ENCODE peak calls at places on chromosomes 7 and 10, in four cellular contexts. One of them, this sample, is unnamed.

GRCh38 chr10:20237091-20237570 is 420.9 kb downstream of the PLXDC2 start:
- DNase-seq in tibial artery: no peak
- DNase-seq in astrocyte of the cerebellum: no peak
- DNase-seq in Calu3: no peak
- DNase-seq in this sample: no peak

GRCh38 chr10:78566216-78567135 is 502.3 kb upstream of the ZMIZ1 start:
- DNase-seq in tibial artery: no peak
- DNase-seq in astrocyte of the cerebellum: no peak
- DNase-seq in Calu3: no peak
- DNase-seq in this sample: no peak

GRCh38 chr10:78381072-78381471 is 347.4 kb downstream of the RPS24 start:
- DNase-seq in tibial artery: no peak
- DNase-seq in astrocyte of the cerebellum: no peak
- DNase-seq in Calu3: no peak
- DNase-seq in this sample: no peak

GRCh38 chr10:29849434-29849833 is 210.0 kb downstream of the JCAD start:
- DNase-seq in tibial artery: no peak
- DNase-seq in astrocyte of the cerebellum: peak; percentile 84
- DNase-seq in Calu3: no peak
- DNase-seq in this sample: no peak

GRCh38 chr7:81583882-81584533 is 185.8 kb downstream of the HGF start:
- DNase-seq in tibial artery: no peak
- DNase-seq in astrocyte of the cerebellum: no peak
- DNase-seq in Calu3: no peak
- DNase-seq in this sample: peak; percentile 8

GRCh38 chr10:128068398-128069285 is 57.6 kb downstream of the MKI67 start:
- DNase-seq in tibial artery: peak; percentile 54
- DNase-seq in astrocyte of the cerebellum: no peak
- DNase-seq in Calu3: no peak
- DNase-seq in this sample: no peak

GRCh38 chr10:129049501-129049900 is 417.5 kb upstream of the MGMT start:
- DNase-seq in tibial artery: no peak
- DNase-seq in astrocyte of the cerebellum: no peak
- DNase-seq in Calu3: no peak
- DNase-seq in this sample: no peak

GRCh38 chr7:97145068-97145467 is 27.6 kb downstream of the SDHAF3 start:
- DNase-seq in tibial artery: no peak
- DNase-seq in astrocyte of the cerebellum: peak; percentile 35
- DNase-seq in Calu3: no peak
- DNase-seq in this sample: peak; percentile 47

GRCh38 chr10:16779375-16779774 is 37.8 kb downstream of the RSU1 start:
- DNase-seq in tibial artery: no peak
- DNase-seq in astrocyte of the cerebellum: no peak
- DNase-seq in Calu3: no peak
- DNase-seq in this sample: peak; percentile 33

GRCh38 chr10:86536294-86536861 is 14.8 kb upstream of the WAPL start:
- DNase-seq in tibial artery: no peak
- DNase-seq in astrocyte of the cerebellum: no peak
- DNase-seq in Calu3: no peak
- DNase-seq in this sample: no peak

GRCh38 chr7:51451751-51452465 is 135.3 kb upstream of the COBL start:
- DNase-seq in tibial artery: no peak
- DNase-seq in astrocyte of the cerebellum: no peak
- DNase-seq in Calu3: peak; percentile 39
- DNase-seq in this sample: no peak

GRCh38 chr10:95406651-95407280 is 116.0 kb upstream of the PDLIM1 start:
- DNase-seq in tibial artery: peak; percentile 94
- DNase-seq in astrocyte of the cerebellum: no peak
- DNase-seq in Calu3: peak; percentile 58
- DNase-seq in this sample: peak; percentile 54

GRCh38 chr10:10039600-10039999 is 978.1 kb upstream of the CELF2 start:
- DNase-seq in tibial artery: no peak
- DNase-seq in astrocyte of the cerebellum: no peak
- DNase-seq in Calu3: no peak
- DNase-seq in this sample: no peak

GRCh38 chr10:121596668-121597503 is 1.4 kb downstream of the FGFR2 start:
- DNase-seq in tibial artery: peak; percentile 83
- DNase-seq in astrocyte of the cerebellum: no peak
- DNase-seq in Calu3: peak; percentile 48
- DNase-seq in this sample: peak; percentile 86

GRCh38 chr7:108455833-108456677 is at the start of gene NRCAM:
- DNase-seq in tibial artery: no peak
- DNase-seq in astrocyte of the cerebellum: no peak
- DNase-seq in Calu3: peak; percentile 64
- DNase-seq in this sample: peak; percentile 49

GRCh38 chr7:155190608-155191536 is 106.8 kb upstream of the INSIG1 start:
- DNase-seq in tibial artery: no peak
- DNase-seq in astrocyte of the cerebellum: no peak
- DNase-seq in Calu3: peak; percentile 81
- DNase-seq in this sample: peak; percentile 35

GRCh38 chr10:85967594-85967993 is 399.0 kb downstream of the GRID1 start:
- DNase-seq in tibial artery: no peak
- DNase-seq in astrocyte of the cerebellum: no peak
- DNase-seq in Calu3: no peak
- DNase-seq in this sample: peak; percentile 59

GRCh38 chr7:71507665-71508064 is 375.7 kb downstream of the GALNT17 start:
- DNase-seq in tibial artery: no peak
- DNase-seq in astrocyte of the cerebellum: no peak
- DNase-seq in Calu3: no peak
- DNase-seq in this sample: no peak

GRCh38 chr7:71506822-71507221 is 374.9 kb downstream of the GALNT17 start:
- DNase-seq in tibial artery: no peak
- DNase-seq in astrocyte of the cerebellum: no peak
- DNase-seq in Calu3: no peak
- DNase-seq in this sample: no peak

GRCh38 chr7:71509381-71509780 is 377.4 kb downstream of the GALNT17 start:
- DNase-seq in tibial artery: no peak
- DNase-seq in astrocyte of the cerebellum: no peak
- DNase-seq in Calu3: no peak
- DNase-seq in this sample: no peak

DNA sequence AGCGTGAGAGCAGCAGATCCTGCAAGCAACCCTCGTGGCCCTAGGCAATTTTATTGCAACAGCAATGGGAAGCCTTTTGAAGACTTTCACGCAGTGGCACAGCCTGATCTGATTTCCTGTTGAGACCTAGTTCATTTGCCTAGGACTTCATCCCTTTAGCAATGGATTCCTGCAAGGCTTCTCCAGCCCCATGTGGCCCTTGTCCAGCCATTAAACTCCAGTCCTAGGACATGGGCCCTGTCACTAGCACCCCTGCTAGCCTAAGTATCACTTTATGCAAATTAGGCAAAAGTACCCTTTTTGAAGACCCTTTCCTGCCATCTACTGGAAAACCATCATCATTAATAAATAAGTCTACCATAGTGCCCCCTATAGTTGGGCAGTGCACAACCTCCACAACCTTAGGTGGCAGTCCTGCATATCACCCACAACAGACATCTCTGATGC is 379.4 kb downstream of the GALNT17 start:
- DNase-seq in tibial artery: no peak
- DNase-seq in astrocyte of the cerebellum: no peak
- DNase-seq in Calu3: no peak
- DNase-seq in this sample: no peak
- TF ChIP-seq CTCF in tibial artery: no peak
- TF ChIP-seq CTCF in astrocyte of the cerebellum: no peak
- TF ChIP-seq CTCF in Calu3: no peak
- TF ChIP-seq CTCF in this sample: no peak

GRCh38 chr7:22561895-22562593 is 62.1 kb upstream of the STEAP1B start:
- DNase-seq in tibial artery: no peak
- DNase-seq in astrocyte of the cerebellum: no peak
- DNase-seq in Calu3: peak; percentile 56
- DNase-seq in this sample: no peak

GRCh38 chr7:22557167-22557566 is 57.2 kb upstream of the STEAP1B start:
- DNase-seq in tibial artery: no peak
- DNase-seq in astrocyte of the cerebellum: no peak
- DNase-seq in Calu3: no peak
- DNase-seq in this sample: no peak

GRCh38 chr7:22563115-22563514 is 63.1 kb upstream of the STEAP1B start:
- DNase-seq in tibial artery: no peak
- DNase-seq in astrocyte of the cerebellum: no peak
- DNase-seq in Calu3: peak; percentile 69
- DNase-seq in this sample: no peak

GRCh38 chr7:22561356-22561755 is 61.4 kb upstream of the STEAP1B start:
- DNase-seq in tibial artery: peak; percentile 92
- DNase-seq in astrocyte of the cerebellum: peak; percentile 99
- DNase-seq in Calu3: peak; percentile 66
- DNase-seq in this sample: peak; percentile 91

DNA sequence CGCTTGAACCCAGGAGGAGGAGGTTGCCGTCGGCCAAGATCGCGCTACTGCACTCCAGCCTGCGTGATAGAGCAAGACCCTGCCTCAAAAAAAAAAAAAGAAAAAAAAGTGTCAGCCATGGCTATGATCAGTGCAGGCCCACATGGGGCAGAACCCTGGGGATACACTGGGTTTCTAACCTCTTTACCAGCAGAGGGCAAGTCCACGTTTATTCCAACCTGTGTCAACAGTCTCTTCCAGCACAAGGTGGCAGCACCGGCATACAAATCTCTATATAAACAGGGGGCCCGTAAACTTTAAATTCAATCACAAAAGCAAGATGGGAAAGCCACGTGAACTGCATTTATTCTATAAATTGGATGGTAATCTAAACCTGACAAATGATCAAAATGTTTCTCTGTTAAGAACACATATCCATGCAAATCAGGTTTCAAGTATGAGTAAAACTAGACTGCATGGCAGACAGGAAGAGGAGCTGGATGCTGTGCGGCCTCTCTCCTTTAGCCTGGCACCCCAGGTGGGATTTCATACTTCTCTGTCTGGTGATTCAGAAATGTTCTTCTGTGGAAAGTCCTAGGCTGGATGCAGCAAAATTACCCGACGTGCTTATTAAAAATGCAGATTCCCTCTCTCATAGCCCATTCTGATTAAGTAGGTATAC is 60.0 kb upstream of the STEAP1B start:
- DNase-seq in tibial artery: peak; percentile 78
- DNase-seq in astrocyte of the cerebellum: peak; percentile 85
- DNase-seq in Calu3: peak; percentile 87
- DNase-seq in this sample: peak; percentile 79
- TF ChIP-seq CTCF in tibial artery: peak; percentile 79
- TF ChIP-seq CTCF in astrocyte of the cerebellum: peak; percentile 86
- TF ChIP-seq CTCF in Calu3: peak; percentile 99
- TF ChIP-seq CTCF in this sample: peak; percentile 88

GRCh38 chr10:48240196-48240595 is 34.3 kb downstream of the FRMPD2 start:
- DNase-seq in tibial artery: no peak
- DNase-seq in astrocyte of the cerebellum: no peak
- DNase-seq in Calu3: no peak
- DNase-seq in this sample: no peak

GRCh38 chr10:48241301-48241700 is 33.2 kb downstream of the FRMPD2 start:
- DNase-seq in tibial artery: no peak
- DNase-seq in astrocyte of the cerebellum: no peak
- DNase-seq in Calu3: no peak
- DNase-seq in this sample: no peak

GRCh38 chr10:48239618-48240017 is 34.9 kb downstream of the FRMPD2 start:
- DNase-seq in tibial artery: no peak
- DNase-seq in astrocyte of the cerebellum: no peak
- DNase-seq in Calu3: no peak
- DNase-seq in this sample: no peak

GRCh38 chr10:48243487-48243886 is 31.0 kb downstream of the FRMPD2 start:
- DNase-seq in tibial artery: no peak
- DNase-seq in astrocyte of the cerebellum: no peak
- DNase-seq in Calu3: no peak
- DNase-seq in this sample: no peak

DNA sequence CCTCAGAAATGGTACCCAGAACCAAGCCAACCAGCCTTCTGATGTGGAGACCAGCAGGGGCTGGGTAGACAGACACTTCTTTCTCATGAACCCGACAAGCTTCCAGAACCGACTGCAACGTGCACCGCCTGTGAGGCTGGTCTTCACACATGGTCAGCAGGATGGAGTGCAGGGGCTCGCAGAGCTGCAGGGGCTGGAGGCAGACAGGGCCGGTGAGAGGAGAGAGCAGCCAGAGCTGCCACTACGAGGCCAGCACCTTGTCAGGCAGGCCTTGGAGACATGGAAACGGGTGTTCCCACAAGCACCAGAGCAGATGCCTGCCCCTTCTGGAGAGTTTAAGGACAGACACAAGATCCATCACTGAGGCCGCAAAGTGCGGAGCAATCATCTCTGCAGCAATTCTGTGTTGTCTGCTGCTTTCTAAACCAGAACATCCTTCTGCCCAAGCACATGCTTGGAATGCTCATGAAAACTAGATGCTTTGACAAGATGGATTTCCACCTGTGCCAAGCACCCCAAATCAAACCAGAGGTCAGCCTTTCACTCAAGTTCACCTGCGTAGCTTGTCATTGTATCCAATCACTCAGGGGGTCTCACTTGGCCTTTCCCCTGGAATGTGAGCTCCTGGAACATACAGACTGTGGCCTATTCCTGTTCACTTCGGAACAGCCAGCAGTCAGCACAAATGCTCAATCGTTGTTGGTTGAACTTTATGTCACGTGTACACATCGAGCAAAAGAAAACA is 32.2 kb downstream of the FRMPD2 start:
- DNase-seq in tibial artery: no peak
- DNase-seq in astrocyte of the cerebellum: no peak
- DNase-seq in Calu3: no peak
- DNase-seq in this sample: no peak
- TF ChIP-seq CTCF in tibial artery: no peak
- TF ChIP-seq CTCF in astrocyte of the cerebellum: no peak
- TF ChIP-seq CTCF in Calu3: no peak
- TF ChIP-seq CTCF in this sample: no peak

DNA sequence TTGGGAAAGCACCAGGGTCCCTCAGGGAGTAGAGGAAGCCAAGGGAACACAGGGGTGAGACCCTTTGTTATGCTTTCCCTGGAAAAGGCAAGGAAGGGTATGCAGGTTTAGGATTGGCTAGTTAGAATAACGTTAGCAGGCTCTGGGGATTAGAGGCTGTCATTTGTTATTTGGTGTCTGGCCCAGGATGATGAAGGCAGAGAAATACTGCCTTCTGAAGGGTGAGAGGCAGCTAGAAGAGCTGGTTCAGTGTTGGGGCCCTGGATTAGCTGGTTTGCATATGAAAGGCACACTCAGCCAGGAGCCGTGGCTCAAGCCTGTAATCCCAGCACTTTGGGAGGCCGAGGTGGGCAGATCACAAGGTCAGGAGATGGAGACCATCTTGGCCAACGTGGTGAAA is 3.0 kb upstream of the PILRA start:
- DNase-seq in tibial artery: no peak
- DNase-seq in astrocyte of the cerebellum: no peak
- DNase-seq in Calu3: no peak
- DNase-seq in this sample: no peak
- TF ChIP-seq CTCF in tibial artery: no peak
- TF ChIP-seq CTCF in astrocyte of the cerebellum: no peak
- TF ChIP-seq CTCF in Calu3: no peak
- TF ChIP-seq CTCF in this sample: no peak

DNA sequence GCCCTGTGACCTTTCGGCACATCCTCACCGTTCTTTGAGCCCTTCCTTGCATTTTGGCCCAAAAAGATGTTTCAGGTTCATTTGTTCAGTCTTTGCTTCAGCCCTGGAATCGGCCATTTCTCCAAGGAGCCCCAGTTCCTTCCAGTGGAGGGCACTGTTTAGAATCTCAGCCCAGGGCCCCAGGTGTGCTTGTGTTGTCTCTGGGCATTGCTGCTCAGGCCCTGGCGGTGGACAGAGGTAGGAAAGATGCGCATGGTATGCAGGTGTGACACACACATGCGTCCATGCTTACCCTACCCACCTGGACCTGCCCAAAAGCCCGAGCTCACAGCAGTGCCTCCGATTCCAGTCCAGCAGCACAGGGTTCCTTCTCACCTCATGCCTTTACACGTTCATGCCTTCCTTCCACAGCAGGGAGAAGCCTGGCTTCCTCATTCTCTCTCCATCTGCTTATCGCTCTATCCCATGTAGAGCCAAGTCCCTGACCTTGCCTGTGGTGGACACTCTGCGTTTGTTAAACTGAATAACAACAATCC is 70.6 kb downstream of the LHPP start:
- DNase-seq in tibial artery: no peak
- DNase-seq in astrocyte of the cerebellum: no peak
- DNase-seq in Calu3: peak; percentile 46
- DNase-seq in this sample: peak; percentile 87
- TF ChIP-seq CTCF in tibial artery: no peak
- TF ChIP-seq CTCF in astrocyte of the cerebellum: peak; percentile 51
- TF ChIP-seq CTCF in Calu3: no peak
- TF ChIP-seq CTCF in this sample: peak; percentile 77